ENCODE peak calls at places on chromosomes 12 and 14, in eight cellular contexts. L, Z, X, K, F, H, S and W are unnamed samples.
A peak's percentile ranks its signal among the peaks of the same experiment; 100 is the strongest.

GRCh38 chr14:28673056-28673455 is 93.5 kb upstream of the FOXG1 start:
- DNase-seq in L (no peak), Z (no peak), X (no peak), K (no peak), F (no peak), H (no peak), S (no peak), W (no peak)

GRCh38 chr12:88723219-88723618 is 142.9 kb upstream of the KITLG start:
- DNase-seq in L (no peak), Z (no peak), X (no peak), K (no peak), F (no peak), H (no peak), S (peak; percentile 31), W (no peak)

GRCh38 chr14:85532981-85533820 is 3.3 kb downstream of the FLRT2 start:
- DNase-seq in L (peak; percentile 53), Z (peak; percentile 31), X (peak; percentile 46), K (peak; percentile 66), F (peak; percentile 92), H (peak; percentile 42), S (peak; percentile 90), W (no peak)

GRCh38 chr12:53052419-53053222 is 2.8 kb downstream of the TNS2 start:
- DNase-seq in L (peak; percentile 95), Z (peak; percentile 92), X (peak; percentile 95), K (peak; percentile 92), F (peak; percentile 95), H (peak; percentile 92), S (peak; percentile 92), W (no peak)

GRCh38 chr12:103841690-103842584 is 903 bp upstream of the NT5DC3 start:
- DNase-seq in L (peak; percentile 87), Z (peak; percentile 29), X (peak; percentile 53), K (peak; percentile 76), F (no peak), H (peak; percentile 47), S (peak; percentile 46), W (peak; percentile 39)

GRCh38 chr12:115543269-115543668 is 734.2 kb downstream of the MED13L start:
- DNase-seq in L (no peak), Z (no peak), X (no peak), K (no peak), F (no peak), H (no peak), S (no peak), W (no peak)

GRCh38 chr12:26822051-26822450 is 10.9 kb downstream of the ITPR2 start:
- DNase-seq in L (no peak), Z (no peak), X (no peak), K (no peak), F (no peak), H (no peak), S (no peak), W (no peak)

GRCh38 chr12:108235231-108235959 is 103.7 kb downstream of the CMKLR1 start:
- DNase-seq in L (no peak), Z (no peak), X (no peak), K (no peak), F (no peak), H (no peak), S (no peak), W (no peak)

GRCh38 chr12:319116-319515 is 56.5 kb upstream of the SLC6A13 start:
- DNase-seq in L (no peak), Z (no peak), X (no peak), K (no peak), F (no peak), H (no peak), S (peak; percentile 10), W (no peak)

GRCh38 chr12:30874455-30875313 is 51.9 kb upstream of the TSPAN11 start:
- DNase-seq in L (no peak), Z (no peak), X (peak; percentile 29), K (no peak), F (peak; percentile 79), H (no peak), S (no peak), W (no peak)

GRCh38 chr12:28766398-28766797 is 382.7 kb upstream of the FAR2 start:
- DNase-seq in L (no peak), Z (no peak), X (no peak), K (no peak), F (no peak), H (no peak), S (no peak), W (no peak)

GRCh38 chr14:37559386-37559785 is 35.7 kb downstream of the FOXA1 start:
- DNase-seq in L (no peak), Z (no peak), X (no peak), K (no peak), F (no peak), H (no peak), S (no peak), W (no peak)

GRCh38 chr12:101642115-101643067 is 47.6 kb downstream of the MYBPC1 start:
- DNase-seq in L (peak; percentile 56), Z (peak; percentile 67), X (no peak), K (peak; percentile 69), F (no peak), H (no peak), S (no peak), W (peak; percentile 34)

GRCh38 chr12:69275471-69275891 is 36.1 kb downstream of the CPSF6 start:
- DNase-seq in L (no peak), Z (no peak), X (no peak), K (no peak), F (no peak), H (no peak), S (no peak), W (no peak)

GRCh38 chr12:45034861-45035265 is 16.0 kb downstream of the DBX2 start:
- DNase-seq in L (no peak), Z (no peak), X (no peak), K (no peak), F (no peak), H (no peak), S (no peak), W (no peak)

GRCh38 chr12:27333311-27334009 is 824 bp downstream of the BMAL2 start:
- DNase-seq in L (peak; percentile 63), Z (peak; percentile 53), X (peak; percentile 23), K (peak; percentile 77), F (no peak), H (no peak), S (no peak), W (peak; percentile 91)

GRCh38 chr14:57189070-57189469 is 79.6 kb downstream of the EXOC5 start:
- DNase-seq in L (no peak), Z (no peak), X (no peak), K (no peak), F (no peak), H (no peak), S (peak; percentile 40), W (no peak)

GRCh38 chr14:34032720-34033119 is 81.8 kb upstream of the EGLN3 start:
- DNase-seq in L (no peak), Z (no peak), X (no peak), K (no peak), F (no peak), H (no peak), S (no peak), W (no peak)

GRCh38 chr14:21298358-21298757 is 18.5 kb downstream of the RPGRIP1 start:
- DNase-seq in L (no peak), Z (no peak), X (no peak), K (no peak), F (no peak), H (no peak), S (no peak), W (no peak)

GRCh38 chr12:46260153-46260912 is 8.5 kb downstream of the SLC38A1 start:
- DNase-seq in L (no peak), Z (no peak), X (no peak), K (no peak), F (no peak), H (no peak), S (peak; percentile 54), W (no peak)

GRCh38 chr12:46259713-46260112 is 9.1 kb downstream of the SLC38A1 start:
- DNase-seq in L (no peak), Z (no peak), X (no peak), K (no peak), F (no peak), H (no peak), S (no peak), W (no peak)

GRCh38 chr12:46263140-46264017 is 5.5 kb downstream of the SLC38A1 start:
- DNase-seq in L (no peak), Z (no peak), X (no peak), K (no peak), F (no peak), H (no peak), S (peak; percentile 6), W (no peak)

GRCh38 chr12:46260913-46261476 is 7.8 kb downstream of the SLC38A1 start:
- DNase-seq in L (no peak), Z (no peak), X (no peak), K (no peak), F (no peak), H (no peak), S (no peak), W (no peak)

GRCh38 chr12:46261658-46262057 is 7.2 kb downstream of the SLC38A1 start:
- DNase-seq in L (no peak), Z (no peak), X (no peak), K (no peak), F (no peak), H (no peak), S (no peak), W (no peak)
- H3K4me1 ChIP-seq in L (no peaks in the 10 kb centered on the region), Z (peaks cover 14% of the 10 kb centered on the region), X (peaks cover 87% of the 10 kb centered on the region), K (peaks cover 12% of the 10 kb centered on the region), F (peaks cover 30% of the 10 kb centered on the region), H (no peaks in the 10 kb centered on the region), S (peaks cover 7% of the 10 kb centered on the region), W (peaks cover 7% of the 10 kb centered on the region)

DNA sequence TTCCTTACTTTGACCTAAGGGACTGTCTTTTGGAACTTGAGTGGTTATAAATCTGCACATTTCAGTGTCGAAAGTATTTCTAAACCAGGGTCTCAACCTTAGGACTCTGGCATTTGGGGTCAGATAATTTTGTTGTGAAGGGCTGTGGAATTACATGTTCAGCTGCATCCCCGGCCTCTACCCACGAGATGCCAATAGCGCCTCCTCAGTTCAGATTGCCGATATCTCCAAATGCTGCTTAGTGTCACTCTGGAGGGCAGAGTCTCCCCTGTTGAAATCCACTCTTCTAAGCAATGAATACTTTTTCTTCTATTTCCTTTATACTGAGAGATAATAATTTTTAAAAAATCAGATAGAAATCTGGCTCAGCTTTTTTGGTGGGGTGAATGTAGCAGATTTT is 379.4 kb upstream of the RGS6 start:
- DNase-seq in L (no peak), Z (no peak), X (no peak), K (no peak), F (no peak), H (no peak), S (no peak), W (no peak)
- TF ChIP-seq CTCF in L (no peak), Z (no peak), X (no peak), K (no peak), F (no peak), H (no peak), S (no peak), W (no peak)

DNA sequence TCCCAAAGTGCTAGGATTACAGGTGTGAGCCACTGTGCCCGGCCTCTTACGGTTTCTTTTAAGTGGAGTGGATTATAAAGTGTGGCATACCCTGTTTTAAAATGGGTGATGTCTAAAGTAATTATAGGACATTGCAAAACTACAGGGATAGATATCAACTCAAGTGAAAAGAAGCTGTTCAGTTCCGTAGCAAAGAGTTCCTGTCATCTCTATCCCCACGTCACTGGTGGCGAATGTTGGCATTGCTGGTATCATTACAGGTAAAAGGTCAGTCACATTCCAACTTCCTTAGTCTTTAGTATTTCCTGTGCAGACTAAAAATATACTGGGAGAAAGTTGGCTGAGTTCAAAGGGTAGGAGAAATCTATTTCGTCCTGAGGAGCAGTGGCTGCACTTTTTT is 95.6 kb upstream of the SLC38A2 start:
- DNase-seq in L (no peak), Z (peak; percentile 43), X (peak; percentile 42), K (no peak), F (no peak), H (no peak), S (no peak), W (no peak)
- H3K4me1 ChIP-seq in L (no peaks in the 10 kb centered on the region), Z (peaks cover 15% of the 10 kb centered on the region), X (peaks cover 64% of the 10 kb centered on the region), K (peaks cover 9% of the 10 kb centered on the region), F (peaks cover 16% of the 10 kb centered on the region), H (peaks cover 12% of the 10 kb centered on the region), S (peaks cover 15% of the 10 kb centered on the region), W (peaks cover 7% of the 10 kb centered on the region)

GRCh38 chr12:113651662-113652061 is 180.0 kb upstream of the LHX5 start:
- DNase-seq in L (no peak), Z (no peak), X (no peak), K (no peak), F (no peak), H (no peak), S (no peak), W (no peak)
- TF ChIP-seq CTCF in L (no peak), Z (no peak), X (no peak), K (no peak), F (no peak), H (no peak), S (no peak), W (no peak)